ENCODE peak calls at places on chromosomes 16 and 17, in ten cellular contexts. F is Peyer's patch, Y is IMR-90, O is MM.1S, Q is lung, R is neural progenitor cell, B is cardiac fibroblast, V is brain microvascular endothelial cell, A is left ventricle myocardium inferior, P is choroid plexus epithelial cell. L is an unnamed sample.
A peak's percentile ranks its signal among the peaks of the same experiment; 100 is the strongest.

GRCh38 chr17:31095239-31096105 is 695 bp downstream of the NF1 start:
- DNase-seq in Q (peak; percentile 43), A (peak; percentile 41), F (peak; percentile 39), B (peak; percentile 58), P (peak; percentile 49), V (no peak), O (no peak), Y (peak; percentile 47), R (peak; percentile 93), L (no peak)

GRCh38 chr16:785563-786535 is 2.3 kb downstream of the RPUSD1 start:
- DNase-seq in O (peak; percentile 53), P (peak; percentile 57), A (peak; percentile 66), Q (peak; percentile 72), V (peak; percentile 27), R (peak; percentile 89), B (peak; percentile 61), Y (peak; percentile 37), F (peak; percentile 79), L (no peak)

GRCh38 chr16:89471225-89471624 is 19.1 kb downstream of the ANKRD11 start:
- DNase-seq in V (peak; percentile 58), B (peak; percentile 77), F (no peak), A (no peak), P (peak; percentile 91), R (no peak), O (no peak), Q (no peak), Y (peak; percentile 88), L (peak; percentile 35)

GRCh38 chr17:14840616-14841231 is 424.4 kb downstream of the PMP22 start:
- DNase-seq in Q (no peak), Y (peak; percentile 84), B (peak; percentile 32), F (no peak), V (peak; percentile 53), O (no peak), P (peak; percentile 87), A (no peak), R (no peak), L (peak; percentile 22)

GRCh38 chr17:31508310-31509094 is 117.0 kb downstream of the RAB11FIP4 start:
- DNase-seq in O (peak; percentile 68), R (peak; percentile 36), A (no peak), P (no peak), Q (no peak), V (no peak), F (peak; percentile 47), B (no peak), Y (peak; percentile 8), L (no peak)

GRCh38 chr17:47718634-47719405 is 14.2 kb upstream of the TBX21 start:
- DNase-seq in R (no peak), Y (no peak), P (no peak), B (no peak), F (no peak), V (no peak), A (no peak), O (no peak), Q (no peak), L (no peak)

GRCh38 chr17:58960068-58960467 is 146.6 kb downstream of the TRIM37 start:
- DNase-seq in V (peak; percentile 68), F (no peak), O (peak; percentile 10), B (peak; percentile 67), Q (peak; percentile 36), Y (peak; percentile 74), R (no peak), A (no peak), P (peak; percentile 87), L (peak; percentile 82)

GRCh38 chr16:4136229-4136813 is 20.1 kb upstream of the ADCY9 start:
- DNase-seq in O (no peak), Y (no peak), V (no peak), B (no peak), P (no peak), F (no peak), R (no peak), A (no peak), Q (peak; percentile 86), L (no peak)

GRCh38 chr16:65038125-65038524 is 83.7 kb downstream of the CDH11 start:
- DNase-seq in P (no peak), A (no peak), B (no peak), F (no peak), Q (no peak), V (no peak), O (no peak), R (peak; percentile 72), Y (peak; percentile 59), L (no peak)

GRCh38 chr16:83952940-83953795 is at the start of gene OSGIN1:
- DNase-seq in B (peak; percentile 97), Y (peak; percentile 93), A (peak; percentile 94), R (peak; percentile 59), O (peak; percentile 67), Q (peak; percentile 94), P (peak; percentile 95), F (peak; percentile 52), V (peak; percentile 91), L (peak; percentile 56)

GRCh38 chr16:69564845-69565610 is 738 bp upstream of the NFAT5 start:
- DNase-seq in Y (no peak), A (no peak), F (no peak), Q (no peak), O (peak; percentile 38), P (peak; percentile 12), R (no peak), B (no peak), V (no peak), L (no peak)

GRCh38 chr17:15048933-15049539 is 216.1 kb downstream of the PMP22 start:
- DNase-seq in B (no peak), Y (no peak), F (no peak), O (no peak), A (no peak), Q (no peak), P (no peak), V (no peak), R (peak; percentile 15), L (no peak)

DNA sequence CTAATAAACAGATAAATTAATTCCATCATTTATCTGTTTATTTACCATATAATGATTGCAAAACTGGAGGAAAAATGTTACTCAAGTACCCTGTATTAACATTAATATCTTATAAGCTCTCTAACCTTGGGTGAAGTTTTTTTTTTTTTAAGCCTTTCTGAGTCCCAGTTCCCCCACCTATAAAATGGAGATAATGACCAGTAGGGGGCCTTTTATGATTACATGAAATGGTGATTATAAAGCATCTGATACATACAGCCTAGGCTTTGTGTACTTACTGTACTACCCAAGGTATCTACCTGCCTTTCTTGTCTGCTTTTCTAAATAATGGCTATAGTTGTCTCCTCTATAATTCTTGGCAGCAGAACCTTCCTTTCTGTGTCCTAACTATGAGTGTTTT is 22.6 kb downstream of the LRRC36 start:
- DNase-seq in A (no peak), V (no peak), P (peak; percentile 52), R (no peak), Y (peak; percentile 44), O (peak; percentile 38), Q (no peak), B (peak; percentile 29), F (no peak), L (peak; percentile 3)
- TF ChIP-seq CTCF in A (peak; percentile 53), V (peak; percentile 42), P (peak; percentile 49), R (peak; percentile 37), Y (peak; percentile 61), O (peak; percentile 43), Q (no peak), B (peak; percentile 45), F (peak; percentile 58), L (peak; percentile 30)

GRCh38 chr17:76515291-76515949 is 14.2 kb upstream of the RHBDF2 start:
- DNase-seq in P (peak; percentile 73), R (no peak), Y (peak; percentile 97), A (peak; percentile 56), V (peak; percentile 89), F (peak; percentile 82), B (peak; percentile 96), O (peak; percentile 57), Q (peak; percentile 60), L (peak; percentile 48)
- H3K4me3 ChIP-seq in P (peak overlapping the region; percentile 25), R (no peak overlapping the region), Y (peak overlapping the region; percentile 1), A (peak overlapping the region; percentile 40), V (peak overlapping the region; percentile 5), F (peak overlapping the region; percentile 12), B (peak overlapping the region; percentile 2), O (peak overlapping the region; percentile 20), Q (no peak overlapping the region), L (no peak overlapping the region)

DNA sequence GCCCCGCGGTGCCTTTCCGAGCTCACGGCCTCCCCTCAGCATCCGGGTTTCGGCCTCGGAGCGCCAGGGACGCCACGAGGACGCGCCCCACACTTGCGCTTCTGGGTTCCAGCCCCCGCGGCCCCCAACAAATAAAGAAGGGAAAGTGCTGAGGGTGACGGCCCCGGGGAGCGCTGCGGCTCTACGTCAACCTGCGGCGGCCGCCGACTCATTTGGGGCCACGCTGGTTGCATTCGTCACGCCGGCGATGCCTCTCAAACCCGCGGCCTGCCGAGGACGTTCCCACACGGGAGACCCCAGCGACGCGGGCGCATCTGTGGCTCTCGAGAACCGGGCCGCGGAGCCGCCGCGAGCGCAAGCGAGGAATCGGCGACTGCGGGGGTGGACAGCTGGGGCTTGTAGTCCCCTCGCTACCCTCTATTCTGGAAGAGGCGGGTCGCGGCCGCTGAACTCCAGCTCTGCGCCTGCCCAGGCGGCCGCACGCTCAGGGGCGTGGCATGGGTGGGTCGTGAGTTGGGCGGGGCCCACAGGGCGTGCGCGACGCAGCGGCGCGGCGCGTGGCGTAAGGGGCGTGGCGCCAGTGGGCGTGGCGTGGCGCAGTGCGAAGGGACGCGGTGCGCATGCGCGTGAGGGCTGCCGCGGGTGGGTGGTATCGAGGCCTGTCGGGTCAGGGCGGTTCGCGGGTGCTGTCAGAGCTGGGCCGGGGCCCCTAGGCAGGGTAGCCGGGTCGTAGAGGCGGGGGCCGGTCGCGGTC is at the start of gene AMZ2:
- DNase-seq in O (peak; percentile 95), R (peak; percentile 97), F (peak; percentile 94), A (peak; percentile 94), P (peak; percentile 95), V (peak; percentile 77), B (peak; percentile 97), Q (peak; percentile 93), Y (peak; percentile 91), L (peak; percentile 80)
- TF ChIP-seq CTCF in O (no peak), R (no peak), F (no peak), A (no peak), P (no peak), V (no peak), B (no peak), Q (no peak), Y (no peak), L (no peak)

GRCh38 chr17:78979780-78980623 is at the start of gene LGALS3BP:
- DNase-seq in P (peak; percentile 88), F (peak; percentile 28), Y (peak; percentile 78), Q (peak; percentile 79), R (peak; percentile 66), A (peak; percentile 77), V (peak; percentile 74), O (no peak), B (peak; percentile 94), L (peak; percentile 51)

GRCh38 chr17:78974635-78975591 is 4.8 kb downstream of the LGALS3BP start:
- DNase-seq in F (no peak), R (no peak), B (peak; percentile 87), O (no peak), Q (peak; percentile 83), Y (peak; percentile 84), A (peak; percentile 64), P (peak; percentile 86), V (peak; percentile 68), L (peak; percentile 43)

GRCh38 chr17:78977992-78978973 is 1.4 kb downstream of the LGALS3BP start:
- DNase-seq in O (no peak), F (no peak), B (no peak), Q (no peak), P (no peak), Y (no peak), V (no peak), R (no peak), A (peak; percentile 64), L (no peak)

GRCh38 chr17:78977681-78977943 is 2.1 kb downstream of the LGALS3BP start:
- DNase-seq in A (no peak), V (no peak), O (no peak), P (no peak), B (no peak), Q (no peak), R (no peak), F (no peak), Y (no peak), L (no peak)

GRCh38 chr17:78976907-78977680 is 2.6 kb downstream of the LGALS3BP start:
- DNase-seq in P (no peak), R (no peak), Y (no peak), Q (no peak), V (no peak), O (no peak), A (no peak), F (no peak), B (no peak), L (no peak)
- H3K4me3 ChIP-seq in P (no peak overlapping the region), R (no peak overlapping the region), Y (no peak overlapping the region), Q (no peak overlapping the region), V (no peak overlapping the region), O (no peak overlapping the region), A (peak overlapping the region; percentile 66), F (peak overlapping the region; percentile 52), B (no peak overlapping the region), L (no peak overlapping the region)